ENCODE peak calls at places on chromosome 20, in six cellular contexts. O is endothelial cell of umbilical vein, H is HepG2, T is K562, V is A549, I is GM12878. L is an unnamed sample.

GRCh38 chr20:53643031-53643832 is 49.6 kb upstream of the ZNF217 start:
- DNase-seq in V (peak), H (no peak), O (peak), T (peak), I (peak), L (peak)

GRCh38 chr20:37711987-37712961 is 18.4 kb downstream of the CTNNBL1 start:
- DNase-seq in O (peak), H (no peak), T (no peak), I (no peak), V (no peak), L (no peak)

GRCh38 chr20:11204926-11205768 is 531.3 kb upstream of the JAG1 start:
- DNase-seq in V (peak), T (no peak), I (peak), H (peak), O (peak), L (peak)

GRCh38 chr20:10857362-10858070 is 183.7 kb upstream of the JAG1 start:
- DNase-seq in O (peak), I (no peak), H (peak), V (peak), T (no peak), L (peak)

GRCh38 chr20:41664584-41664983 is 46.4 kb upstream of the CHD6 start:
- DNase-seq in I (peak), V (peak), T (peak), H (peak), O (peak), L (peak)

GRCh38 chr20:40654876-40655275 is 34.2 kb downstream of the MAFB start:
- DNase-seq in H (no peak), O (no peak), V (no peak), T (no peak), I (no peak), L (no peak)

GRCh38 chr20:53930651-53931504 is 139.5 kb downstream of the BCAS1 start:
- DNase-seq in O (no peak), T (no peak), V (no peak), I (no peak), H (no peak), L (no peak)

GRCh38 chr20:53938739-53939138 is 131.7 kb downstream of the BCAS1 start:
- DNase-seq in T (no peak), I (no peak), O (no peak), V (no peak), H (peak), L (no peak)

GRCh38 chr20:41275181-41275793 is 42.2 kb downstream of the ZHX3 start:
- DNase-seq in V (no peak), H (no peak), T (no peak), O (peak), I (no peak), L (no peak)

GRCh38 chr20:13105071-13105470 is 96.3 kb downstream of the SPTLC3 start:
- DNase-seq in I (no peak), V (no peak), H (no peak), T (no peak), O (no peak), L (no peak)

GRCh38 chr20:25984933-25985332 is 288.3 kb upstream of the ZNF337 start:
- DNase-seq in H (no peak), V (no peak), I (no peak), T (peak), O (peak), L (no peak)

GRCh38 chr20:10093087-10093591 is 58.4 kb downstream of the ANKEF1 start:
- DNase-seq in H (no peak), T (no peak), O (no peak), V (peak), I (no peak), L (no peak)

GRCh38 chr20:32210206-32210605 is 2.5 kb downstream of the POFUT1 start:
- DNase-seq in H (no peak), O (no peak), T (no peak), I (no peak), V (no peak), L (no peak)

GRCh38 chr20:20680991-20681508 is 31.4 kb downstream of the RALGAPA2 start:
- DNase-seq in H (no peak), O (no peak), V (no peak), I (no peak), T (no peak), L (peak)

GRCh38 chr20:59399426-59400099 is 99.2 kb downstream of the EDN3 start:
- DNase-seq in H (no peak), V (no peak), T (no peak), I (no peak), O (no peak), L (no peak)

GRCh38 chr20:12715371-12715770 is 293.4 kb upstream of the SPTLC3 start:
- DNase-seq in T (no peak), I (no peak), O (no peak), H (no peak), V (no peak), L (no peak)

GRCh38 chr20:54469952-54470351 is 5.4 kb upstream of the DOK5 start:
- DNase-seq in O (no peak), V (no peak), I (no peak), T (no peak), H (no peak), L (no peak)

DNA sequence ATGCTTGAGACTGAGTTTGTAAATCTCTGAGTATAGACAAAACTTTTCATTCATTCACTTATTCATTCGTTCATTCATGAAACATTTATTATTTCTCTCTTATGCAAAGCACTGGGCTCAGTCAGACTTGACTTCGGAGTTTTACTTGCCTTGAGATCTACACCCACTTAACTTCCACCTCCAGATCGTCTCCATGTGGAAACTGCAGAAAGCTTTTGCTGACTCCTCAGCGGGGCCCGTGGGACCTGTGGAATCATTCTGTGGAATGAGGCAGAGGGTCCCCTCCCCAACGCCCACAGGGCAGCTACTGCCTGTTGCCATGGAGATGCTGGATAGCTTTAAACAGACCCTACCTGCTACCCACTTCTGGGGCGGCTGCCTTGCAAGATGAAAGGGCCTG is 66.4 kb upstream of the KCNG1 start:
- DNase-seq in I (no peak), O (no peak), V (no peak), H (no peak), T (no peak), L (no peak)
- TF ChIP-seq MYC in I (no peak), O (no peak), V (no peak), H (no peak), T (no peak), L (no peak)

GRCh38 chr20:1875762-1876161 is 19.4 kb upstream of the SIRPA start:
- DNase-seq in I (no peak), O (no peak), V (no peak), T (no peak), H (no peak), L (no peak)
- TF ChIP-seq MYC in I (no peak), O (no peak), V (no peak), T (no peak), H (no peak), L (no peak)

DNA sequence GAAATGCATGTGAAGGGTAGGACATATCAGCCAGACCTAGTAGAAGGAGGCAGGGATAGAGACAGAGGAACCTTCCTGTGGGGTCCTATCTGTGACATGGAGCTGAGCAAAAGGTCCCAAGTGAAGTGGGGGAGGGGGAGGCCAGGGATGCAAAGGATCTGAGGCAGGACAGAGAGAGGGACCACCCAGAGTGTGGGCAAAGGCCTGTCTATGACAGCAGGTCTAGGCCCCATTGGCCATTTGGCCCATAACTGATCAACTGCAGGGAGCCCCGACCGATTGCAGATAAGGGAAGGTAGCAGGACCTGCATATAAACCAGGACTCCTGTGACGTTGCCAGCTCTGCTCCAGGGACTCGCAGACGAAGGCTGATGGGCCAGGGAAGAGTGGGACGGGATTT is 49.6 kb upstream of the SYNDIG1 start:
- DNase-seq in O (no peak), I (no peak), T (no peak), V (no peak), H (no peak), L (no peak)
- TF ChIP-seq MYC in O (no peak), I (no peak), T (no peak), V (no peak), H (no peak), L (no peak)

GRCh38 chr20:64146301-64146935 is 17.8 kb upstream of the MYT1 start:
- DNase-seq in O (no peak), V (no peak), T (no peak), H (no peak), I (no peak), L (no peak)
- TF ChIP-seq MYC in O (no peak), V (no peak), T (no peak), H (no peak), I (no peak), L (no peak)

GRCh38 chr20:23868321-23868720 is 11.2 kb downstream of the CST5 start:
- DNase-seq in T (no peak), H (no peak), V (no peak), O (no peak), I (no peak), L (no peak)
- TF ChIP-seq MYC in T (no peak), H (no peak), V (no peak), O (no peak), I (no peak), L (no peak)

GRCh38 chr20:47809561-47809960 is 24.3 kb upstream of the SULF2 start:
- DNase-seq in I (no peak), O (no peak), T (no peak), H (no peak), V (peak), L (no peak)
- TF ChIP-seq MYC in I (no peak), O (no peak), T (no peak), H (no peak), V (no peak), L (no peak)

DNA sequence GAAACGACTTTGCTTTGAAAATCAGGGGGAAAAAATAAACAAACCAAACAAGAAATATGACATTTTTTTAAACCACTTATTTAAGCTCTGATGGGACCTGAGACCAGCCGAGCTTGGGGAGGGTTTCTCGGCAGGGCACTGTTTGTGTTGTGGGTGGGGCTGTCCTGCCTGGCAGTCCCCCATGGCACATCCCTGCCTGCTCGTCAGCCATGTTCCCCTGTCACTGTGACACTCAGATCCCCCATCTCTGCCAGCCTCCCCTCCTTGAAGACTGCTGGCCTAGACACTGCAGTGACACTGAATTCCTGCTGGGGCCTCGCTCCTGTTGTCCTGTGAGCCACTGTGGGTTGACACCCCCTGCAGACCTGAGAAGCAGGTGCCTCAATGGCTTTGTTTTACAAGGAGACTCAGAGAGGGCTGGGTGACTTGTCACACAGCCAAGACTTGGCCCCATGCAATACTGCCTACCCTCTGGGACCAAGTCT is 95.1 kb upstream of the PTPN1 start:
- DNase-seq in O (no peak), H (no peak), I (no peak), T (no peak), V (no peak), L (no peak)
- TF ChIP-seq MYC in O (no peak), H (no peak), I (no peak), T (no peak), V (no peak), L (no peak)

GRCh38 chr20:52193886-52194545 is 2.4 kb upstream of the ZFP64 start:
- DNase-seq in I (no peak), V (no peak), H (no peak), T (no peak), O (no peak), L (no peak)

GRCh38 chr20:52191132-52191435 is 495 bp downstream of the ZFP64 start:
- DNase-seq in I (no peak), V (no peak), O (no peak), T (no peak), H (no peak), L (no peak)

GRCh38 chr20:52191436-52192295 is at the start of gene ZFP64:
- DNase-seq in O (peak), I (no peak), T (peak), H (peak), V (peak), L (peak)

GRCh38 chr20:52193133-52193532 is 1.6 kb upstream of the ZFP64 start:
- DNase-seq in H (no peak), V (no peak), O (no peak), T (no peak), I (no peak), L (no peak)

DNA sequence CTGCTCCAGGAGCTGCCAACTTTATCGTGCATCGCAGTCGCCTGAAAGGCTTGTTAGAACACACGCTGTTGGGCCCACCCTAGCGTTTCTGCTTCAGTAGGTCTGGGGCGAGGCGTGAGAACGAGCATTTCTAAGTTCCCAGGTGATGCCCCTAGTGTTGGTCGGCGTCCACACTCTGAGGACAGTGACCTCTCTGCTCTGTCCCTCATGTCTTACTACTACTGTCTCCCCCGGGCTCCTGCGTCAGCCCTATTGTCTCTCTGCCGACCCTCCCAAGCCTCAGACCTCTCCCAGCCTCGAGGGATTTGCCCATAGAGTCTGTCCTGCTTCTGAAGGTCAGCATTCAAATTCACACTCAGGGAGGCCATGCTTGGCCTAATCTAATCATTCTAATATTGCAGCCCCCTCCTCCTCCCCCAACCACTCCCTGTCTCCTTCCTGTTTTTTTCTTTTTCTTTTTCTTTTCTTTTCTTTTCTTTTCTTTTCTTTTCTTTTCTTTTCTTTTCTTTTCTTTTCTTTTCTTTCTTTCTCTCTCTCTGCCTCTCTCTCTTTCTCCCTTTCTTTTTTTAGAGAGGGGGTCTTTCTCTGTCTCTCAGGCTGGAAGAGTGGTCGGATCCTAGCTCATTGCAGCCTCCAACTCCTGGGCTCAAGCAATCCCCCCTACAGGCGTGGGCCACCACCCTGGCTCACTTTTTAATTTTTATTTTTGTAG is 873 bp upstream of the ZFP64 start:
- DNase-seq in I (peak), T (peak), H (peak), O (no peak), V (peak), L (peak)
- TF ChIP-seq MYC in I (no peak), T (no peak), H (no peak), O (no peak), V (no peak), L (no peak)

DNA sequence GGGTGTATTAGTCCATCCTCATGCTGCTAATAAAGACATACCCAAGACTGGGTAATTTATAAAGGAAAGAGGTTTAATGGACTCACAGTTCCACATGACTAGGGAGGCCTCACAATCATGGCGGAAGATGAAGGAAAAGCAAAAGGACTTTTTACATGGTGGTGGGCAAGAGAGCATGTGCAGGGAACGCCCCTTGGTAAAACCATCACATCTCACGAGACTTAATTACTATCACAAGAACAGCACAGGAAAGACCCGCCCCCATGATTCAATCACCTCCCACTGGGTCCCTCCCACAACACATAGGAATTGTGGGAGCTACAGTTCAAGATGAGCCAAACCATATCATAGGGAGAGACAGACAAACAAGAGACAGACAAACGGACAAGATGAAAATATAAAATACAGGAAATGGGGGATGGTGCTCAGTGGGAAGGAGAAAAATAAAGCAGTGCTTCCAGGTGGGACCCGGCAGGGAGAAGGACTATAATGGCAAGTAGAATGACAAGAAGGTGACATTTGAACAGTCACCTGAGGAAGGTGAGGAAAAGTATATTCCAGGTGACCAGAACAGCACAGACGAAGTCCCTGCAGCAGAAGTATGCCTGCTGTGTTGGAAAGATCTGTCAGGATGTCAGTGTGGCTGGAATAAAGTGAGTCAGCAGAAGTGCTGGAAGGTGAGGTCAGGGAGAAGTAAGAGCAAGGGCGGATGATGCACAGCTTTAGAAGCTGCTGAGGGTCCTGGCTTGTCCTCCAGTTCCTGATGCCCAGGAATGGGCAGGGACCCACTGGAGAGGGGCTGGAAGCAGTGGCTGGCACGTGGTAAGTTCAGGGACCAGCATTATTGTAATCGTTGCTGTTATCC is 61.1 kb downstream of the SLC2A10 start:
- DNase-seq in H (no peak), O (no peak), T (no peak), V (no peak), I (no peak), L (no peak)
- TF ChIP-seq MYC in H (no peak), O (no peak), T (no peak), V (no peak), I (no peak), L (no peak)